ENCODE peak calls at places on chromosomes 11 and 22, in four cellular contexts. One of them, this sample, is unnamed.

GRCh38 chr11:82701847-82702520 is 31.7 kb downstream of the FAM181B start:
- DNase-seq in H7: peak; percentile 35
- DNase-seq in adipocyte: peak; percentile 51
- DNase-seq in fibroblast of lung: peak; percentile 6
- DNase-seq in this sample: no peak

GRCh38 chr11:111183706-111184105 is 61.8 kb upstream of the POU2AF2 start:
- DNase-seq in H7: no peak
- DNase-seq in adipocyte: peak; percentile 32
- DNase-seq in fibroblast of lung: no peak
- DNase-seq in this sample: no peak

GRCh38 chr11:112962854-112963367 is 1.7 kb downstream of the NCAM1 start:
- DNase-seq in H7: peak; percentile 79
- DNase-seq in adipocyte: no peak
- DNase-seq in fibroblast of lung: peak; percentile 34
- DNase-seq in this sample: peak; percentile 79

GRCh38 chr22:41523464-41524221 is 20.6 kb downstream of the POLR3H start:
- DNase-seq in H7: peak; percentile 86
- DNase-seq in adipocyte: peak; percentile 44
- DNase-seq in fibroblast of lung: peak; percentile 55
- DNase-seq in this sample: peak; percentile 99

GRCh38 chr11:121559812-121560211 is 107.0 kb upstream of the SORL1-AS1 start:
- DNase-seq in H7: no peak
- DNase-seq in adipocyte: no peak
- DNase-seq in fibroblast of lung: no peak
- DNase-seq in this sample: no peak

GRCh38 chr11:115078461-115079438 is 400.4 kb downstream of the NXPE2 start:
- DNase-seq in H7: no peak
- DNase-seq in adipocyte: no peak
- DNase-seq in fibroblast of lung: no peak
- DNase-seq in this sample: no peak

GRCh38 chr11:130999086-130999485 is 82.8 kb upstream of the SNX19 start:
- DNase-seq in H7: no peak
- DNase-seq in adipocyte: peak; percentile 66
- DNase-seq in fibroblast of lung: peak; percentile 87
- DNase-seq in this sample: no peak

GRCh38 chr22:38872172-38872830 is at the start of gene CBX6:
- DNase-seq in H7: peak; percentile 99
- DNase-seq in adipocyte: peak; percentile 98
- DNase-seq in fibroblast of lung: peak; percentile 91
- DNase-seq in this sample: peak; percentile 100

GRCh38 chr11:63821411-63821810 is 8.2 kb downstream of the SPINDOC start:
- DNase-seq in H7: no peak
- DNase-seq in adipocyte: no peak
- DNase-seq in fibroblast of lung: no peak
- DNase-seq in this sample: no peak

GRCh38 chr11:63829823-63830489 is 9.0 kb upstream of the MARK2 start:
- DNase-seq in H7: peak; percentile 85
- DNase-seq in adipocyte: no peak
- DNase-seq in fibroblast of lung: peak; percentile 34
- DNase-seq in this sample: no peak

GRCh38 chr11:63831326-63831725 is 7.6 kb upstream of the MARK2 start:
- DNase-seq in H7: peak; percentile 61
- DNase-seq in adipocyte: no peak
- DNase-seq in fibroblast of lung: no peak
- DNase-seq in this sample: no peak

GRCh38 chr11:63822438-63822837 is 9.2 kb downstream of the SPINDOC start:
- DNase-seq in H7: no peak
- DNase-seq in adipocyte: no peak
- DNase-seq in fibroblast of lung: no peak
- DNase-seq in this sample: no peak

GRCh38 chr11:63826471-63827190 is 12.3 kb upstream of the MARK2 start:
- DNase-seq in H7: peak; percentile 42
- DNase-seq in adipocyte: no peak
- DNase-seq in fibroblast of lung: no peak
- DNase-seq in this sample: no peak
- H3K36me3 ChIP-seq in H7: peaks cover 33% of the 10 kb centered on the region
- H3K36me3 ChIP-seq in adipocyte: peaks cover 52% of the 10 kb centered on the region
- H3K36me3 ChIP-seq in fibroblast of lung: peaks cover 21% of the 10 kb centered on the region
- H3K36me3 ChIP-seq in this sample: peaks cover 46% of the 10 kb centered on the region

DNA sequence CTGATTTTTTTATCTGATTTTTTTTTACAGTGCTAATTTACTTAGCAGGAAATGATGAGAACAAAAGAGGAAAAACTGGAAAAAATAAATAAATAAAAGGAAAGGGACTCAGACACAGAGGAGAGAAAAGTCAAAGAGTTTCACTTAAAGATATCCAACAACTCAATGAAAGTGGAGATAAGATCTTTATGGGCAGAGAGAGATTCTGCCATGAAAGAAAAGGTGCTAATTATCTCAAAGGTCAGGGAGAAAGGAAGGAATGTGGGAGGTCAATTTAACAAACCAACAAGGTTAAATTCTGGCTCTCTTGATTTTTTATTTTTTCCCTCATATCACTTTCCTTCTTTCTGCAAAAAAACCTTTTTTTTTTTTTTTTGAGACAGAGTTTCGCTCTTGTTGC is 86.0 kb downstream of the DENND5A start:
- DNase-seq in H7: no peak
- DNase-seq in adipocyte: no peak
- DNase-seq in fibroblast of lung: no peak
- DNase-seq in this sample: no peak
- H3K36me3 ChIP-seq in H7: peaks cover 10% of the 10 kb centered on the region
- H3K36me3 ChIP-seq in adipocyte: peaks cover 64% of the 10 kb centered on the region
- H3K36me3 ChIP-seq in fibroblast of lung: peaks cover 10% of the 10 kb centered on the region
- H3K36me3 ChIP-seq in this sample: peaks cover 48% of the 10 kb centered on the region

DNA sequence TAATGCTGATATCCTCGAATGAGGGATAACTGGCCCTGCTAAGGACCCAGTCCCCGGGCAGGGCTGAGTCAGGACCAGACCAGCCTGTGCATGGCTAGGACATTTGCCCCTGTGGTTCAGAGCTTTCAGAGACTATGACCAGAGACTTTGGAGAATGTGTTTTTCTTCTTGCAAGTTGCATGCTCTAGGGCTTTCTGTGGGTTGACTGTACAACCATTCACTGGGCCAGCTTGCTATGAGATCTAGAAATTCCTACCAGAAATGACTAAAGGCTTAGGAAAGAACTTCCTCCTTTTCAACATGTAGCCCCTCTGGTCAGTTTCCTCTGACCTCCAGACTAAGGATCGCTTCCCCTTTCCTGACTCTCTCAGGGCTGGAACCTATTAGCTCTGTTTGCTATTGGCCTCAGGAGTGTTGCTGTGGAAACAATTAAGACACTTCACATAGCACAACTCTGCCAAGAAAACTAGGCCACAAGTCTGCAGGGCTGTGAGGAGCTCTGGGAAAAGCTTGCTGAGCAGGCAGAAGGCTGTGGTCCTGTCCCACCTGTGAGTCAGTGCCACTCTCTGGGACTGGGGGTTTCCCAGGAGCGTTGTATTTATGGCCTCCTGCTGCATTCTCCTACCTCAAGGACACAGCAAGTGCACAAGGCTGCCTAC is 10.7 kb downstream of the CRY2 start:
- DNase-seq in H7: no peak
- DNase-seq in adipocyte: peak; percentile 94
- DNase-seq in fibroblast of lung: peak; percentile 95
- DNase-seq in this sample: peak; percentile 92
- H3K36me3 ChIP-seq in H7: peaks cover 14% of the 10 kb centered on the region
- H3K36me3 ChIP-seq in adipocyte: peaks cover 33% of the 10 kb centered on the region
- H3K36me3 ChIP-seq in fibroblast of lung: peaks cover 17% of the 10 kb centered on the region
- H3K36me3 ChIP-seq in this sample: peaks cover 33% of the 10 kb centered on the region

GRCh38 chr22:19967850-19968449 is 26.3 kb upstream of the TXNRD2 start:
- DNase-seq in H7: no peak
- DNase-seq in adipocyte: no peak
- DNase-seq in fibroblast of lung: no peak
- DNase-seq in this sample: peak; percentile 73

GRCh38 chr22:19969141-19969928 is 27.7 kb upstream of the TXNRD2 start:
- DNase-seq in H7: no peak
- DNase-seq in adipocyte: no peak
- DNase-seq in fibroblast of lung: no peak
- DNase-seq in this sample: peak; percentile 82

GRCh38 chr22:19965771-19966709 is 24.4 kb upstream of the TXNRD2 start:
- DNase-seq in H7: peak; percentile 94
- DNase-seq in adipocyte: peak; percentile 26
- DNase-seq in fibroblast of lung: no peak
- DNase-seq in this sample: peak; percentile 87

GRCh38 chr22:19968450-19968891 is 26.9 kb upstream of the TXNRD2 start:
- DNase-seq in H7: no peak
- DNase-seq in adipocyte: no peak
- DNase-seq in fibroblast of lung: no peak
- DNase-seq in this sample: peak; percentile 83

GRCh38 chr22:19966908-19967750 is 25.5 kb upstream of the TXNRD2 start:
- DNase-seq in H7: no peak
- DNase-seq in adipocyte: no peak
- DNase-seq in fibroblast of lung: no peak
- DNase-seq in this sample: peak; percentile 56
- H3K36me3 ChIP-seq in H7: peaks cover 11% of the 10 kb centered on the region
- H3K36me3 ChIP-seq in adipocyte: peaks cover 30% of the 10 kb centered on the region
- H3K36me3 ChIP-seq in fibroblast of lung: peaks cover 30% of the 10 kb centered on the region
- H3K36me3 ChIP-seq in this sample: peaks cover 39% of the 10 kb centered on the region

GRCh38 chr11:3104961-3105790 is 48.0 kb upstream of the CARS1 start:
- DNase-seq in H7: peak; percentile 53
- DNase-seq in adipocyte: no peak
- DNase-seq in fibroblast of lung: no peak
- DNase-seq in this sample: peak; percentile 85
- H3K36me3 ChIP-seq in H7: no peaks in the 10 kb centered on the region
- H3K36me3 ChIP-seq in adipocyte: peaks cover 30% of the 10 kb centered on the region
- H3K36me3 ChIP-seq in fibroblast of lung: peaks cover 26% of the 10 kb centered on the region
- H3K36me3 ChIP-seq in this sample: peaks cover 7% of the 10 kb centered on the region

DNA sequence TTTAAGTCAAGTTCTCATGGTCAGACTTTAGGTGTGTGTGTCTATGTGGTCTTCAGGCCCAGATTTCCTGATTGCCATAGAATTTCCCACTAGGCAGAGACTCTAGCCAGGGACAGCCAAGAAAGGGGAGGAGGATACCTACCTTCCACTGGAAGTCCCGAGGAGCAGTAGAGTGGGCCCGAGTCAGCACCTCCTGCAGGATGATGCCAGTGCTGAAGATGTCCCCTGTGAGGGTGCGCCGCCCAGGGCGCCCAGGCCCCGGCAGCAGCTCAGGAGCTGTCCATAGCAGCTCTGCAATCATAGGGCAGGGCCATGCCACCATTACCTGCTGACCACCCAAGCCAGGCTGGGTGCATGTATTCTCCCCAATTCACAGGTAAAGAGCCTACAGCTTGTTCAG is 41.6 kb upstream of the LRRC32 start:
- DNase-seq in H7: peak; percentile 23
- DNase-seq in adipocyte: no peak
- DNase-seq in fibroblast of lung: no peak
- DNase-seq in this sample: no peak
- H3K36me3 ChIP-seq in H7: no peaks in the 10 kb centered on the region
- H3K36me3 ChIP-seq in adipocyte: no peaks in the 10 kb centered on the region
- H3K36me3 ChIP-seq in fibroblast of lung: no peaks in the 10 kb centered on the region
- H3K36me3 ChIP-seq in this sample: no peaks in the 10 kb centered on the region

DNA sequence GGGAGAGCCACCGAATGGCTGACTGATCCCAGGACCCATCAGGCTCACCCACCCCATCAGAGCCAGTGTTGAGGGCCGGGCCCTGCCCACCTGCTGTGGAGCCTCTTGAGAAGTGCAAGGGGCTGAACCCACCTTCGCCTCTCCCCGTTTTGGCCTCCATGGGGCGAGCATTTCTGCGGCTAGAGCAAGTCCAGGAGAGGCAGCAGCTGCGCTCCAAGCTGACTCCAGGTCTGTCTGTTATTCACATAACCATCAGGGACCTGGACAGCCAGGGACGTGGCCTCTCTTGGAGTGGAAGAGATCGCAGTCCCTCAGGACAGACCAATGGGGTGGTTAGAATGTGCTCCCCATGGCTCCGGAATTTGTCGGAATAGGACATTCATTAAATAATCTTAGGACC is 231.8 kb downstream of the TBC1D22A start:
- DNase-seq in H7: peak; percentile 38
- DNase-seq in adipocyte: no peak
- DNase-seq in fibroblast of lung: no peak
- DNase-seq in this sample: peak; percentile 54
- H3K36me3 ChIP-seq in H7: no peaks in the 10 kb centered on the region
- H3K36me3 ChIP-seq in adipocyte: peaks cover 8% of the 10 kb centered on the region
- H3K36me3 ChIP-seq in fibroblast of lung: peaks cover 2% of the 10 kb centered on the region
- H3K36me3 ChIP-seq in this sample: no peaks in the 10 kb centered on the region

GRCh38 chr11:813440-814096 is 3.8 kb downstream of the RPLP2 start:
- DNase-seq in H7: no peak
- DNase-seq in adipocyte: no peak
- DNase-seq in fibroblast of lung: no peak
- DNase-seq in this sample: no peak
- H3K36me3 ChIP-seq in H7: peaks cover 26% of the 10 kb centered on the region
- H3K36me3 ChIP-seq in adipocyte: peaks cover 34% of the 10 kb centered on the region
- H3K36me3 ChIP-seq in fibroblast of lung: peaks cover 24% of the 10 kb centered on the region
- H3K36me3 ChIP-seq in this sample: peaks cover 30% of the 10 kb centered on the region